ENCODE peak calls at places on chromosomes 2 and 18, in seven cellular contexts. F is IMR-90, X is fibroblast of the aortic adventitia, D is hepatocyte, N is Calu3, Q is gastrocnemius medialis, V is choroid plexus epithelial cell. E is an unnamed sample.

GRCh38 chr2:198913394-198914152 is 544.2 kb downstream of the SATB2 start:
- DNase-seq in F (no peak), X (no peak), D (no peak), N (no peak), Q (no peak), V (no peak), E (no peak)

GRCh38 chr2:186771850-186772463 is 77.0 kb downstream of the ZSWIM2 start:
- DNase-seq in F (no peak), X (no peak), D (no peak), N (peak), Q (no peak), V (peak), E (no peak)

GRCh38 chr18:48072428-48073204 is 142.2 kb upstream of the SMAD2 start:
- DNase-seq in F (no peak), X (no peak), D (no peak), N (no peak), Q (peak), V (peak), E (no peak)

GRCh38 chr18:13889661-13890060 is 25.7 kb downstream of the MC2R start:
- DNase-seq in F (no peak), X (no peak), D (peak), N (no peak), Q (no peak), V (no peak), E (no peak)

GRCh38 chr18:79634593-79634992 is 45.0 kb upstream of the CTDP1 start:
- DNase-seq in F (no peak), X (no peak), D (no peak), N (no peak), Q (no peak), V (no peak), E (no peak)

GRCh38 chr2:96552284-96553175 is 16.0 kb downstream of the ARID5A start:
- DNase-seq in F (no peak), X (no peak), D (no peak), N (no peak), Q (no peak), V (no peak), E (no peak)

GRCh38 chr2:73494031-73494430 is 108.4 kb downstream of the ALMS1 start:
- DNase-seq in F (peak), X (no peak), D (no peak), N (no peak), Q (no peak), V (peak), E (no peak)

GRCh38 chr18:74623047-74623816 is 25.6 kb downstream of the ZNF407 start:
- DNase-seq in F (peak), X (peak), D (no peak), N (peak), Q (no peak), V (peak), E (no peak)

GRCh38 chr2:215760526-215760925 is 252.8 kb downstream of the MREG start:
- DNase-seq in F (no peak), X (peak), D (no peak), N (no peak), Q (no peak), V (no peak), E (no peak)

GRCh38 chr2:128321421-128321775 is 2.7 kb upstream of the HS6ST1 start:
- DNase-seq in F (no peak), X (no peak), D (no peak), N (no peak), Q (no peak), V (no peak), E (no peak)

GRCh38 chr2:133166024-133166423 is 402.2 kb downstream of the NCKAP5 start:
- DNase-seq in F (peak), X (no peak), D (no peak), N (no peak), Q (no peak), V (no peak), E (no peak)

GRCh38 chr2:120793682-120794403 is 58.2 kb downstream of the GLI2 start:
- DNase-seq in F (no peak), X (peak), D (no peak), N (no peak), Q (no peak), V (no peak), E (no peak)

GRCh38 chr2:142223309-142223708 is 92.5 kb upstream of the LRP1B start:
- DNase-seq in F (no peak), X (no peak), D (no peak), N (no peak), Q (no peak), V (no peak), E (no peak)

GRCh38 chr2:68737717-68738116 is 3.1 kb downstream of the ARHGAP25 start:
- DNase-seq in F (no peak), X (no peak), D (no peak), N (no peak), Q (no peak), V (peak), E (no peak)

GRCh38 chr2:29420484-29420883 is 305.3 kb downstream of the CLIP4 start:
- DNase-seq in F (no peak), X (no peak), D (no peak), N (no peak), Q (no peak), V (no peak), E (no peak)

GRCh38 chr18:9475643-9476580 is 599 bp downstream of the RALBP1 start:
- DNase-seq in F (peak), X (peak), D (peak), N (no peak), Q (no peak), V (peak), E (no peak)

GRCh38 chr2:8605350-8606065 is 76.3 kb upstream of the ID2 start:
- DNase-seq in F (peak), X (no peak), D (no peak), N (no peak), Q (no peak), V (peak), E (no peak)

GRCh38 chr2:131042161-131042775 is 51.0 kb downstream of the FAM168B start:
- DNase-seq in F (no peak), X (no peak), D (no peak), N (no peak), Q (no peak), V (no peak), E (no peak)

GRCh38 chr2:100038019-100038418 is 104.4 kb downstream of the AFF3 start:
- DNase-seq in F (no peak), X (no peak), D (no peak), N (no peak), Q (no peak), V (no peak), E (no peak)

GRCh38 chr2:186820303-186820702 is 28.7 kb downstream of the ZSWIM2 start:
- DNase-seq in F (peak), X (peak), D (no peak), N (no peak), Q (no peak), V (no peak), E (no peak)

GRCh38 chr2:108823286-108823685 is 36.7 kb downstream of the CCDC138 start:
- DNase-seq in F (no peak), X (no peak), D (no peak), N (no peak), Q (no peak), V (no peak), E (no peak)

GRCh38 chr2:151878655-151879563 is 50.7 kb upstream of the ARL5A start:
- DNase-seq in F (no peak), X (peak), D (peak), N (no peak), Q (no peak), V (peak), E (no peak)

GRCh38 chr18:48913201-48913600 is 37.6 kb downstream of the SMAD7 start:
- DNase-seq in F (no peak), X (no peak), D (no peak), N (peak), Q (no peak), V (no peak), E (no peak)

GRCh38 chr2:150809083-150809482 is 321.6 kb upstream of the RND3 start:
- DNase-seq in F (no peak), X (no peak), D (no peak), N (no peak), Q (no peak), V (no peak), E (no peak)
- TF ChIP-seq CTCF in F (no peak), X (no peak), D (no peak), N (no peak), Q (no peak), V (no peak), E (no peak)

GRCh38 chr18:32550958-32551357 is 80.3 kb upstream of the GAREM1 start:
- DNase-seq in F (no peak), X (no peak), D (peak), N (no peak), Q (no peak), V (peak), E (no peak)
- TF ChIP-seq CTCF in F (no peak), X (peak), D (peak), N (peak), Q (no peak), V (peak), E (peak)

GRCh38 chr2:119495948-119496347 is 28.3 kb downstream of the SCTR start:
- DNase-seq in F (no peak), X (no peak), D (no peak), N (no peak), Q (no peak), V (no peak), E (no peak)
- TF ChIP-seq CTCF in F (no peak), X (no peak), D (peak), N (no peak), Q (no peak), V (peak), E (no peak)

DNA sequence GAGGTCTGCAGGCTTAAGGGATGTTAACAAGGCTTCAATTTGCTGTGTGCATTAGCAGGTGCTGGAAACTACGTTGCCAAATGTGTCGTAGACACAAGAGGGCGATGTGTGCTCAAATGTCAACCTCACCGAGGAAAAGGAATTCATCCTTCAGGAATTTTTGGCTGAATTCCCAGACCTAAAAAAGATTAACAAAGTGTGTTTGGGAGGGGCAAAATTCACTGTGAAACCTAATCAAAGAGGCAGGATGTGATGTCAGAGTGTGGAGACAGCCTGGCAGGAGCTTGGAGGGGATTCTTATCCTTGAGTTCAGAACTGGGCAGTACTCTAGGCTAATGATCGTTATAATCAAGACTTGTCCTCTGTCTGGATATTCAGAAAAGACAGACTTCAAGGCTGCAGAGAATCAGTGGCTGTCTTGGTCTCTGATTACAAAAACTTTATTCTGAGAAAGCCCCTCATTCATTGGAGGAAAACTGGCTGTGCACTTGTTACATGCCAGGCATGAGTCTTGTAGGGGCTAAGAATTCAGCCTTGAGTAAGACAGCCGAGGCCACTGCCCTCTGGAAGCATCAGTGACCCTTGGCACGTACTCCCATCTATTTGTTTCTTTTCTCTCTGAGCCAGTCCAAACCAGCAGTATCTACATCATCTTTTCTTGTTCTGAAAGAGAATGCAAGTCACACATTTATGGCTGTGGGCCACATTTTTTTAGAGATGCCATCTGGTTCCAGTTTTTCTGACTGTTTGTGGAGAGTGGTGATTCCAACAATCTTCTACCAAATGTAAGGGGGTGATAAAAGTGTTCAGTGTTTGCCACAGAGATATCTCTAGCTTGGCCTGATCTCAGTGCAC is 18.7 kb upstream of the SCYGR1 start:
- DNase-seq in F (peak), X (peak), D (peak), N (peak), Q (peak), V (peak), E (peak)
- TF ChIP-seq CTCF in F (peak), X (peak), D (peak), N (peak), Q (peak), V (peak), E (peak)

GRCh38 chr2:37880546-37880945 is 44.5 kb upstream of the RMDN2 start:
- DNase-seq in F (no peak), X (no peak), D (no peak), N (no peak), Q (no peak), V (no peak), E (no peak)
- TF ChIP-seq CTCF in F (no peak), X (peak), D (no peak), N (no peak), Q (no peak), V (peak), E (no peak)

GRCh38 chr2:177123048-177123447 is 89.5 kb upstream of the HNRNPA3 start:
- DNase-seq in F (no peak), X (no peak), D (no peak), N (no peak), Q (no peak), V (no peak), E (no peak)
- TF ChIP-seq CTCF in F (no peak), X (no peak), D (no peak), N (no peak), Q (no peak), V (no peak), E (no peak)

GRCh38 chr18:12686100-12686499 is 16.4 kb downstream of the CEP76 start:
- DNase-seq in F (peak), X (peak), D (no peak), N (no peak), Q (no peak), V (peak), E (no peak)
- TF ChIP-seq CTCF in F (peak), X (no peak), D (peak), N (no peak), Q (no peak), V (peak), E (peak)